ENCODE peak calls at places on chromosomes 13 and 19, in five cellular contexts. One of them, this sample, is unnamed. For H3K9me3, the result is how much of the 10 kb centered on the place peaks cover.

GRCh38 chr13:40192516-40193257 is 473.8 kb downstream of the FOXO1 start:
- DNase-seq in left lung: peak
- DNase-seq in heart right ventricle: no peak
- DNase-seq in adrenal gland: no peak
- DNase-seq in left ventricle myocardium inferior: no peak
- DNase-seq in this sample: no peak

GRCh38 chr13:113843063-113843654 is 20.7 kb downstream of the GAS6 start:
- DNase-seq in left lung: peak
- DNase-seq in heart right ventricle: peak
- DNase-seq in adrenal gland: no peak
- DNase-seq in left ventricle myocardium inferior: peak
- DNase-seq in this sample: no peak

GRCh38 chr19:37979547-37980082 is 72.6 kb downstream of the SIPA1L3 start:
- DNase-seq in left lung: no peak
- DNase-seq in heart right ventricle: no peak
- DNase-seq in adrenal gland: no peak
- DNase-seq in left ventricle myocardium inferior: no peak
- DNase-seq in this sample: no peak

GRCh38 chr13:35723061-35723461 is 246.6 kb upstream of the MAB21L1 start:
- DNase-seq in left lung: no peak
- DNase-seq in heart right ventricle: peak
- DNase-seq in adrenal gland: no peak
- DNase-seq in left ventricle myocardium inferior: no peak
- DNase-seq in this sample: no peak

GRCh38 chr19:6412111-6412999 is 12.3 kb downstream of the KHSRP start:
- DNase-seq in left lung: no peak
- DNase-seq in heart right ventricle: no peak
- DNase-seq in adrenal gland: no peak
- DNase-seq in left ventricle myocardium inferior: no peak
- DNase-seq in this sample: peak

GRCh38 chr19:4232614-4233281 is 3.4 kb downstream of the EBI3 start:
- DNase-seq in left lung: no peak
- DNase-seq in heart right ventricle: no peak
- DNase-seq in adrenal gland: no peak
- DNase-seq in left ventricle myocardium inferior: no peak
- DNase-seq in this sample: no peak

GRCh38 chr13:99981115-99982020 is at the start of gene ZIC2:
- DNase-seq in left lung: peak
- DNase-seq in heart right ventricle: no peak
- DNase-seq in adrenal gland: no peak
- DNase-seq in left ventricle myocardium inferior: no peak
- DNase-seq in this sample: no peak

GRCh38 chr13:46122304-46122703 is 17.5 kb upstream of the CPB2 start:
- DNase-seq in left lung: no peak
- DNase-seq in heart right ventricle: no peak
- DNase-seq in adrenal gland: no peak
- DNase-seq in left ventricle myocardium inferior: no peak
- DNase-seq in this sample: no peak

GRCh38 chr13:41812851-41813250 is 148.1 kb downstream of the VWA8 start:
- DNase-seq in left lung: no peak
- DNase-seq in heart right ventricle: no peak
- DNase-seq in adrenal gland: no peak
- DNase-seq in left ventricle myocardium inferior: no peak
- DNase-seq in this sample: no peak

GRCh38 chr13:30256713-30257432 is 50.5 kb downstream of the KATNAL1 start:
- DNase-seq in left lung: no peak
- DNase-seq in heart right ventricle: no peak
- DNase-seq in adrenal gland: no peak
- DNase-seq in left ventricle myocardium inferior: no peak
- DNase-seq in this sample: no peak

GRCh38 chr13:79874396-79875360 is 393.7 kb downstream of the NDFIP2 start:
- DNase-seq in left lung: no peak
- DNase-seq in heart right ventricle: no peak
- DNase-seq in adrenal gland: no peak
- DNase-seq in left ventricle myocardium inferior: no peak
- DNase-seq in this sample: no peak

GRCh38 chr19:4014541-4015491 is 7.3 kb downstream of the PIAS4 start:
- DNase-seq in left lung: no peak
- DNase-seq in heart right ventricle: peak
- DNase-seq in adrenal gland: peak
- DNase-seq in left ventricle myocardium inferior: peak
- DNase-seq in this sample: peak

GRCh38 chr19:2569596-2570465 is 93.9 kb downstream of the GADD45B start:
- DNase-seq in left lung: peak
- DNase-seq in heart right ventricle: no peak
- DNase-seq in adrenal gland: no peak
- DNase-seq in left ventricle myocardium inferior: no peak
- DNase-seq in this sample: no peak

GRCh38 chr19:21482863-21483276 is 22.5 kb upstream of the ZNF429 start:
- DNase-seq in left lung: peak
- DNase-seq in heart right ventricle: peak
- DNase-seq in adrenal gland: peak
- DNase-seq in left ventricle myocardium inferior: peak
- DNase-seq in this sample: peak

GRCh38 chr13:111213964-111214726 is 99.0 kb downstream of the ARHGEF7 start:
- DNase-seq in left lung: peak
- DNase-seq in heart right ventricle: no peak
- DNase-seq in adrenal gland: no peak
- DNase-seq in left ventricle myocardium inferior: no peak
- DNase-seq in this sample: no peak

GRCh38 chr13:33471182-33471581 is 185.6 kb upstream of the STARD13 start:
- DNase-seq in left lung: no peak
- DNase-seq in heart right ventricle: no peak
- DNase-seq in adrenal gland: no peak
- DNase-seq in left ventricle myocardium inferior: no peak
- DNase-seq in this sample: no peak

GRCh38 chr13:27339299-27339698 is 68.7 kb downstream of the RASL11A start:
- DNase-seq in left lung: no peak
- DNase-seq in heart right ventricle: no peak
- DNase-seq in adrenal gland: no peak
- DNase-seq in left ventricle myocardium inferior: no peak
- DNase-seq in this sample: peak

DNA sequence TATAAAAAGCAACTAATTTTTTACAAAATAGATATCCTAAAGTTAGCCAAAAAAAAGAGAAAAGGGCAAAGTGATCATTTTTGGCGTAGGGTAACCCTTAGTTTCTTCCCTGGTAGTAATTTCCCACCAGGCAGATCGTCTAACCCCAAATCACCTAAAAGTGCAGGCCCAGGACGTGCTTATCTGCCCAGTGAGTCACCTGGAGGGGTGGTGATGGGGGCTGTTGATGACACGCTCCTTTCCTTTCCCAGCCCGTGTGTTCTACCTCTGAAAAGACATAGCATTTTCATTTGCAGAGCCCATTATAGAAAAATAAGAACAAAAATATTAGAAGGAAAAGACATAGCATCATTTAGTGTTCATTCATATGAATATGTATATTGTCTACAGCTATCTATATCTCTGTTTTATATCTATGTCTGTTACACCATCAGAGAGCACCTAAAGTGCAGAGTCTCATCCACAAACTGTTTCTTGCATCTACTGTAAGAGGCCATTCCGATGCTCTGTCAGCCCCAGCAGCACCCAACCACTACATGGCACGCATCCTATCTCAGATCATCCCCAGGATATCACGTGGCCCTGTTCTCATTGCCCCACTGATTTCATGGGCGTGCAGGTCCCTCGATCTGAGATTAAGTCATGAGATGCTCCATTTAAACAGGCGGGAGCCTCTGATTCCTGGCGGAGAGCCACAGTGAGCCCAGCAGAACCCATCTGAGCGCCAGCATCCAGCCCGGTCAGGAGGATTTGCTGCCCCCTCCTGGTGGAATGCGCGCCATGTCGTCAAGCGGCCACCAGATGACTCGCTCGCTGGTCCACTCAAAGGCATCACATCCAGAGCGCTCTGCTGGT is 8.5 kb upstream of the LILRB3 start:
- DNase-seq in left lung: peak
- DNase-seq in heart right ventricle: peak
- DNase-seq in adrenal gland: peak
- DNase-seq in left ventricle myocardium inferior: peak
- DNase-seq in this sample: peak
- TF ChIP-seq CTCF in left lung: peak
- TF ChIP-seq CTCF in heart right ventricle: peak
- TF ChIP-seq CTCF in adrenal gland: peak
- TF ChIP-seq CTCF in left ventricle myocardium inferior: peak
- TF ChIP-seq CTCF in this sample: peak

GRCh38 chr13:112246731-112247470 is 129.3 kb upstream of the SPACA7 start:
- DNase-seq in left lung: no peak
- DNase-seq in heart right ventricle: no peak
- DNase-seq in adrenal gland: peak
- DNase-seq in left ventricle myocardium inferior: no peak
- DNase-seq in this sample: no peak
- H3K9me3 ChIP-seq in left lung: under half
- H3K9me3 ChIP-seq in heart right ventricle: under half
- H3K9me3 ChIP-seq in adrenal gland: under half
- H3K9me3 ChIP-seq in left ventricle myocardium inferior: under half
- H3K9me3 ChIP-seq in this sample: under half

GRCh38 chr13:82480415-82480814 is 1401.9 kb downstream of the SLITRK1 start:
- DNase-seq in left lung: no peak
- DNase-seq in heart right ventricle: no peak
- DNase-seq in adrenal gland: no peak
- DNase-seq in left ventricle myocardium inferior: no peak
- DNase-seq in this sample: no peak
- TF ChIP-seq CTCF in left lung: no peak
- TF ChIP-seq CTCF in heart right ventricle: no peak
- TF ChIP-seq CTCF in adrenal gland: no peak
- TF ChIP-seq CTCF in left ventricle myocardium inferior: no peak
- TF ChIP-seq CTCF in this sample: no peak

GRCh38 chr19:30455881-30456280 is 83.7 kb downstream of the ZNF536 start:
- DNase-seq in left lung: no peak
- DNase-seq in heart right ventricle: no peak
- DNase-seq in adrenal gland: no peak
- DNase-seq in left ventricle myocardium inferior: no peak
- DNase-seq in this sample: no peak

GRCh38 chr19:30453768-30454167 is 81.6 kb downstream of the ZNF536 start:
- DNase-seq in left lung: no peak
- DNase-seq in heart right ventricle: no peak
- DNase-seq in adrenal gland: no peak
- DNase-seq in left ventricle myocardium inferior: no peak
- DNase-seq in this sample: no peak

GRCh38 chr19:30459859-30460258 is 87.7 kb downstream of the ZNF536 start:
- DNase-seq in left lung: no peak
- DNase-seq in heart right ventricle: no peak
- DNase-seq in adrenal gland: no peak
- DNase-seq in left ventricle myocardium inferior: no peak
- DNase-seq in this sample: no peak

DNA sequence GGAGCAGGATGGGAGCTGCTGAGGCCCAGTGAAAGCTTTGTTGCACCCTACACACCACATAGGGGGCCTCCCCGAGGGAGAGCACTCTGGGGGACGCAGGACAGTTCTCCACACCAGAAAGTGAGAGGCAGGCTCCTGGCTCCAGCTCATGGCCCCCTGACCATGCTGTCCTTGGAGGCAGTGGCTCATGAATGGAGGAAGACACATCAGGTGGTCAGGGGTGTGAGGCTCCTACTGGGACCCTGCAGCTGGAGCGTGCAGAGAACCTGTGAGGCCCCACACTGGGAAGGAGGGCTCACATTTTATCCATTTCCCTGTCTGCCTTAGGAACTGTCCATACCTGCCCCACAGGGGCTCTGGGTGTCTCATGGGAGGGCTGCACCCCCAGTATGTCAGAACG is 85.3 kb downstream of the ZNF536 start:
- DNase-seq in left lung: no peak
- DNase-seq in heart right ventricle: no peak
- DNase-seq in adrenal gland: no peak
- DNase-seq in left ventricle myocardium inferior: no peak
- DNase-seq in this sample: no peak
- H3K9me3 ChIP-seq in left lung: under half
- H3K9me3 ChIP-seq in heart right ventricle: under half
- H3K9me3 ChIP-seq in adrenal gland: under half
- H3K9me3 ChIP-seq in left ventricle myocardium inferior: under half
- H3K9me3 ChIP-seq in this sample: under half

GRCh38 chr19:45931055-45931454 is 16.5 kb upstream of the NANOS2 start:
- DNase-seq in left lung: no peak
- DNase-seq in heart right ventricle: no peak
- DNase-seq in adrenal gland: no peak
- DNase-seq in left ventricle myocardium inferior: no peak
- DNase-seq in this sample: no peak
- TF ChIP-seq CTCF in left lung: no peak
- TF ChIP-seq CTCF in heart right ventricle: no peak
- TF ChIP-seq CTCF in adrenal gland: no peak
- TF ChIP-seq CTCF in left ventricle myocardium inferior: peak
- TF ChIP-seq CTCF in this sample: no peak

GRCh38 chr19:14722127-14722526 is 32.3 kb downstream of the ZNF333 start:
- DNase-seq in left lung: no peak
- DNase-seq in heart right ventricle: no peak
- DNase-seq in adrenal gland: no peak
- DNase-seq in left ventricle myocardium inferior: no peak
- DNase-seq in this sample: no peak
- H3K9me3 ChIP-seq in left lung: half or more
- H3K9me3 ChIP-seq in heart right ventricle: half or more
- H3K9me3 ChIP-seq in adrenal gland: under half
- H3K9me3 ChIP-seq in left ventricle myocardium inferior: half or more
- H3K9me3 ChIP-seq in this sample: half or more

This sample was measured in CD4-positive, alpha-beta T cell.